ENCODE peak calls at places on chromosome 7, in six cellular contexts. T is HCT116, I is GM12878, Q is IMR-90, C is astrocyte, L is PC-3. Y is an unnamed sample.

GRCh38 chr7:106166651-106167342 is 54.7 kb upstream of the SYPL1 start:
- DNase-seq in T (peak; percentile 68), I (no peak), Q (peak; percentile 83), C (peak; percentile 63), L (peak; percentile 94), Y (no peak)

GRCh38 chr7:19984231-19984632 is 210.8 kb upstream of the TMEM196 start:
- DNase-seq in T (no peak), I (no peak), Q (no peak), C (no peak), L (peak; percentile 44), Y (no peak)

GRCh38 chr7:30931161-30931926 is 19.7 kb downstream of the AQP1 start:
- DNase-seq in T (no peak), I (no peak), Q (no peak), C (peak; percentile 12), L (no peak), Y (no peak)

GRCh38 chr7:22718911-22719420 is 8.0 kb upstream of the IL6 start:
- DNase-seq in T (no peak), I (no peak), Q (no peak), C (no peak), L (no peak), Y (no peak)

GRCh38 chr7:81515009-81515408 is 254.8 kb downstream of the HGF start:
- DNase-seq in T (no peak), I (no peak), Q (peak; percentile 49), C (peak; percentile 39), L (peak; percentile 23), Y (no peak)

GRCh38 chr7:150393325-150393724 is 14.2 kb downstream of the ZNF775 start:
- DNase-seq in T (no peak), I (no peak), Q (no peak), C (no peak), L (no peak), Y (no peak)

GRCh38 chr7:139035588-139036353 is at the start of gene ZC3HAV1L:
- DNase-seq in T (peak; percentile 27), I (no peak), Q (peak; percentile 63), C (peak; percentile 63), L (peak; percentile 67), Y (no peak)

GRCh38 chr7:20283997-20284396 is 46.7 kb upstream of the ITGB8 start:
- DNase-seq in T (no peak), I (peak; percentile 66), Q (no peak), C (no peak), L (no peak), Y (no peak)

GRCh38 chr7:148110097-148110868 is 480.3 kb upstream of the C7orf33 start:
- DNase-seq in T (no peak), I (no peak), Q (no peak), C (no peak), L (peak; percentile 22), Y (no peak)

GRCh38 chr7:76131872-76132271 is 69.8 kb upstream of the SRRM3 start:
- DNase-seq in T (no peak), I (no peak), Q (no peak), C (no peak), L (no peak), Y (no peak)

GRCh38 chr7:158976468-158976848 is 120.1 kb downstream of the DYNC2I1 start:
- DNase-seq in T (no peak), I (peak; percentile 31), Q (no peak), C (no peak), L (no peak), Y (no peak)

GRCh38 chr7:94567396-94567795 is 57.8 kb downstream of the CASD1 start:
- DNase-seq in T (no peak), I (no peak), Q (no peak), C (peak; percentile 6), L (no peak), Y (no peak)

GRCh38 chr7:55028011-55028410 is 9.2 kb downstream of the EGFR start:
- DNase-seq in T (no peak), I (no peak), Q (peak; percentile 71), C (no peak), L (no peak), Y (no peak)

GRCh38 chr7:55032069-55032699 is 13.4 kb downstream of the EGFR start:
- DNase-seq in T (no peak), I (no peak), Q (no peak), C (no peak), L (no peak), Y (no peak)

GRCh38 chr7:55033241-55033846 is 14.5 kb downstream of the EGFR start:
- DNase-seq in T (no peak), I (no peak), Q (no peak), C (no peak), L (no peak), Y (no peak)

GRCh38 chr7:55030314-55030713 is 11.5 kb downstream of the EGFR start:
- DNase-seq in T (no peak), I (no peak), Q (peak; percentile 83), C (no peak), L (peak; percentile 67), Y (no peak)

GRCh38 chr7:55031075-55031474 is 12.3 kb downstream of the EGFR start:
- DNase-seq in T (no peak), I (no peak), Q (no peak), C (no peak), L (no peak), Y (no peak)
- H3K4me2 ChIP-seq in T (no peak overlapping the region), I (no peak overlapping the region), Q (no peak overlapping the region), C (no peak overlapping the region), L (peak overlapping the region; percentile 56), Y (no peak overlapping the region)

GRCh38 chr7:151735186-151735853 is 141.6 kb downstream of the PRKAG2 start:
- DNase-seq in T (no peak), I (no peak), Q (no peak), C (no peak), L (no peak), Y (no peak)

GRCh38 chr7:151732834-151733585 is 143.9 kb downstream of the PRKAG2 start:
- DNase-seq in T (no peak), I (no peak), Q (peak; percentile 36), C (no peak), L (no peak), Y (no peak)

GRCh38 chr7:151736403-151736909 is 140.5 kb downstream of the PRKAG2 start:
- DNase-seq in T (peak; percentile 65), I (no peak), Q (peak; percentile 96), C (peak; percentile 92), L (peak; percentile 81), Y (no peak)

GRCh38 chr7:151738925-151739324 is 138.0 kb downstream of the PRKAG2 start:
- DNase-seq in T (no peak), I (no peak), Q (no peak), C (no peak), L (no peak), Y (no peak)

DNA sequence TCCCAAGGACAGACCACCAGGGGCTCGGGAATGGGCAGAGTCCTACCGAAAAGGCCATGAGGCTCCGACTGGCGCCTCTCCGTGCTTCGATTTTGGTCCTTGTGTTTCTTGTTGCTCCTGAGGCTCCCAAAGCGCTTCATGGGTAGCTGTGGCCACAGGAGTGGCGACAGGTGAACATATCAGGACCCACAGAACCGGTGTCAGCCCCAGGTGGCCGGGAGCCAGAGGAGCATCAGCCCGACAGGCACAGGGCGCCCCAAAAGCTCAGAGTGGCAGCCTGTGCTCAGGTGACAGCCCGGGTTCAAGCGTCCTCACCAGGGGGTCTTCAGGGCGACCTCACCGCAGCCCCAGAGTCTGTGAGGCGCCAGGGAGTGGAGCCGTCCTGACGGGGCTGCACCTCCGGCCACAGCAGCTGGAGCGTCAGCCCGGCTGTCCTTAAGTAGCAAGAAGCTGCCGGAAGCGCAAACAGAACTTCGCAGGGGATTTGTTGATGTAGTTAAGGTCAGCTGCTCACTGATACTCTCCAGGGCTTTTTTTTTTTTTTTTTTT is 141.0 kb downstream of the PRKAG2 start:
- DNase-seq in T (no peak), I (no peak), Q (no peak), C (no peak), L (no peak), Y (no peak)
- H3K4me3 ChIP-seq in T (peak overlapping the region; percentile 41), I (no peak overlapping the region), Q (peak overlapping the region; percentile 28), C (peak overlapping the region; percentile 49), L (no peak overlapping the region), Y (peak overlapping the region; percentile 11)

GRCh38 chr7:142963993-142964392 is 1.8 kb upstream of the KEL start:
- DNase-seq in T (no peak), I (no peak), Q (no peak), C (no peak), L (no peak), Y (no peak)

GRCh38 chr7:142961595-142961972 is 579 bp downstream of the KEL start:
- DNase-seq in T (no peak), I (no peak), Q (no peak), C (no peak), L (no peak), Y (no peak)

GRCh38 chr7:142964502-142965246 is 2.5 kb upstream of the KEL start:
- DNase-seq in T (no peak), I (no peak), Q (no peak), C (no peak), L (no peak), Y (no peak)

GRCh38 chr7:142960955-142961512 is 1.1 kb downstream of the KEL start:
- DNase-seq in T (peak; percentile 6), I (no peak), Q (no peak), C (no peak), L (peak; percentile 37), Y (no peak)

GRCh38 chr7:142961973-142962913 is at the start of gene KEL:
- DNase-seq in T (no peak), I (no peak), Q (no peak), C (no peak), L (no peak), Y (no peak)
- H3K9ac ChIP-seq in T (no peak within 1 kb of the TSS), I (no peak within 1 kb of the TSS), Q (no peak within 1 kb of the TSS), C (no peak within 1 kb of the TSS), L (no peak within 1 kb of the TSS), Y (no peak within 1 kb of the TSS)

GRCh38 chr7:156496491-156497264 is 143.9 kb upstream of the RNF32 start:
- DNase-seq in T (no peak), I (no peak), Q (no peak), C (no peak), L (no peak), Y (no peak)
- H3K4me2 ChIP-seq in T (no peak overlapping the region), I (no peak overlapping the region), Q (no peak overlapping the region), C (no peak overlapping the region), L (no peak overlapping the region), Y (no peak overlapping the region)

DNA sequence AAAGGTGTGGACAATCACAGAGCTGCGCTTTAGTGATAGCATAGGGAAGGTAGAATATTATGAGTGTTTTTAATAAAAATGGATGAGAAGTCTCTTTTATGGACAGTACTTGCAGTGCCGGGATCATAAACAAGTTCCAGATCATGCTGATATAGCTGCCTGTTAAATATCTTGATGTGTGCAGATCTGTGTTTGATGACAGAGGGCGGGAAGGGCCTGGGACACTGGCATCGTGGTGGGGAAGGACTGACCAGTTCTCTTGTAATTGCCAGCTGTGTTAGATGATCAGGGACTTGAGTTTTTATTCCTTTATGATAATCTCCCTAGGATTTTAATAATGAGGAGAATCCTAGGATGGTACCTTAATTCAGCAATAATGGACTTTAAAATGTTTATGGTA is 14.6 kb downstream of the SND1 start:
- DNase-seq in T (no peak), I (no peak), Q (no peak), C (no peak), L (peak; percentile 41), Y (no peak)
- H3K4me3 ChIP-seq in T (no peak overlapping the region), I (no peak overlapping the region), Q (no peak overlapping the region), C (no peak overlapping the region), L (peak overlapping the region; percentile 53), Y (peak overlapping the region; percentile 13)